ENCODE peak calls at places on chromosome 22, in five cellular contexts. W is cardiac muscle cell, I is tibial nerve, X is stomach, B is heart right ventricle. N is an unnamed sample. For H3K4me1, the result is how much of the 10 kb centered on the place peaks cover.

GRCh38 chr22:45268167-45268957 is 16.4 kb upstream of the UPK3A start:
- DNase-seq in W (peak), I (no peak), X (peak), B (peak), N (peak)

GRCh38 chr22:19463491-19464469 is 15.2 kb downstream of the UFD1 start:
- DNase-seq in W (no peak), I (no peak), X (no peak), B (peak), N (no peak)

GRCh38 chr22:32477608-32478007 is 3.0 kb downstream of the FBXO7 start:
- DNase-seq in W (no peak), I (no peak), X (no peak), B (no peak), N (no peak)

GRCh38 chr22:37254867-37255233 is 10.8 kb upstream of the RAC2 start:
- DNase-seq in W (no peak), I (no peak), X (no peak), B (no peak), N (no peak)

GRCh38 chr22:19705181-19705934 is 8.9 kb upstream of the SEPTIN5 start:
- DNase-seq in W (no peak), I (no peak), X (no peak), B (no peak), N (peak)

GRCh38 chr22:17117890-17118289 is 3.3 kb downstream of the TMEM121B start:
- DNase-seq in W (no peak), I (peak), X (no peak), B (no peak), N (no peak)

GRCh38 chr22:36823177-36823839 is 6.5 kb upstream of the PVALB start:
- DNase-seq in W (no peak), I (no peak), X (no peak), B (no peak), N (peak)

GRCh38 chr22:23826510-23827350 is 12.1 kb downstream of the DERL3 start:
- DNase-seq in W (no peak), I (no peak), X (no peak), B (no peak), N (no peak)

GRCh38 chr22:49913446-49913845 is 4.8 kb downstream of the ALG12 start:
- DNase-seq in W (no peak), I (no peak), X (no peak), B (no peak), N (no peak)

GRCh38 chr22:33539202-33539901 is 380.9 kb downstream of the LARGE1 start:
- DNase-seq in W (no peak), I (no peak), X (no peak), B (no peak), N (no peak)

GRCh38 chr22:40540265-40540664 is 96.3 kb downstream of the MRTFA start:
- DNase-seq in W (no peak), I (no peak), X (no peak), B (no peak), N (no peak)

GRCh38 chr22:31288496-31289235 is 3.6 kb downstream of the PIK3IP1 start:
- DNase-seq in W (peak), I (no peak), X (no peak), B (no peak), N (no peak)

GRCh38 chr22:20437253-20438065 is at the start of gene SCARF2:
- DNase-seq in W (peak), I (no peak), X (no peak), B (peak), N (no peak)

GRCh38 chr22:45072322-45072903 is 62.6 kb upstream of the PHF21B start:
- DNase-seq in W (no peak), I (no peak), X (no peak), B (no peak), N (no peak)

GRCh38 chr22:37245740-37246139 is 1.7 kb upstream of the RAC2 start:
- DNase-seq in W (no peak), I (no peak), X (no peak), B (no peak), N (no peak)

GRCh38 chr22:17565986-17566687 is 2.8 kb downstream of the SLC25A18 start:
- DNase-seq in W (no peak), I (no peak), X (no peak), B (no peak), N (no peak)

GRCh38 chr22:19483481-19484244 is 3.9 kb downstream of the CDC45 start:
- DNase-seq in W (no peak), I (no peak), X (no peak), B (no peak), N (no peak)

GRCh38 chr22:17891427-17892167 is 117.3 kb upstream of the BID start:
- DNase-seq in W (peak), I (no peak), X (no peak), B (peak), N (no peak)

GRCh38 chr22:20955548-20955947 is 11.5 kb upstream of the AIFM3 start:
- DNase-seq in W (no peak), I (no peak), X (no peak), B (no peak), N (no peak)

GRCh38 chr22:32823024-32823730 is 21.7 kb downstream of the TIMP3 start:
- DNase-seq in W (peak), I (no peak), X (peak), B (no peak), N (peak)

GRCh38 chr22:36913431-36914382 is at the start of gene CSF2RB:
- DNase-seq in W (no peak), I (peak), X (peak), B (no peak), N (no peak)

GRCh38 chr22:26002456-26002855 is 166.8 kb upstream of the SEZ6L start:
- DNase-seq in W (no peak), I (no peak), X (no peak), B (no peak), N (no peak)

GRCh38 chr22:30860176-30861105 is 108.1 kb downstream of the MORC2 start:
- DNase-seq in W (no peak), I (no peak), X (peak), B (no peak), N (peak)

GRCh38 chr22:44430716-44431115 is 67.3 kb downstream of the RTL6 start:
- DNase-seq in W (no peak), I (no peak), X (no peak), B (no peak), N (no peak)

GRCh38 chr22:40637181-40638150 is 947 bp upstream of the MRTFA start:
- DNase-seq in W (no peak), I (peak), X (peak), B (no peak), N (peak)

GRCh38 chr22:18024956-18025720 is 777 bp upstream of the MICAL3 start:
- DNase-seq in W (no peak), I (no peak), X (no peak), B (no peak), N (peak)

GRCh38 chr22:24155597-24156145 is 25.6 kb upstream of the SUSD2 start:
- DNase-seq in W (peak), I (peak), X (peak), B (peak), N (peak)

GRCh38 chr22:50157976-50158375 is 12.6 kb upstream of the PANX2 start:
- DNase-seq in W (no peak), I (no peak), X (peak), B (no peak), N (no peak)

GRCh38 chr22:37169947-37170688 is 17.9 kb downstream of the C1QTNF6 start:
- DNase-seq in W (no peak), I (no peak), X (no peak), B (no peak), N (no peak)

GRCh38 chr22:21621025-21621424 is 8.8 kb downstream of the YDJC start:
- DNase-seq in W (no peak), I (no peak), X (no peak), B (no peak), N (no peak)

GRCh38 chr22:50169774-50170341 is 673 bp upstream of the PANX2 start:
- DNase-seq in W (peak), I (no peak), X (peak), B (no peak), N (no peak)

GRCh38 chr22:18976197-18976751 is 40.2 kb upstream of the PRODH start:
- DNase-seq in W (no peak), I (no peak), X (no peak), B (no peak), N (no peak)

GRCh38 chr22:25777870-25778269 is 35.9 kb downstream of the MYO18B start:
- DNase-seq in W (no peak), I (peak), X (no peak), B (no peak), N (peak)

GRCh38 chr22:46031066-46031465 is 54.1 kb upstream of the WNT7B start:
- DNase-seq in W (no peak), I (no peak), X (no peak), B (no peak), N (no peak)

GRCh38 chr22:23904855-23905254 is 10.7 kb downstream of the MIF start:
- DNase-seq in W (no peak), I (no peak), X (no peak), B (peak), N (no peak)

GRCh38 chr22:32164084-32164894 is 5.2 kb upstream of the C22orf42 start:
- DNase-seq in W (no peak), I (no peak), X (no peak), B (no peak), N (peak)

GRCh38 chr22:37560682-37561208 is 465 bp downstream of the CDC42EP1 start:
- DNase-seq in W (no peak), I (no peak), X (no peak), B (peak), N (no peak)

GRCh38 chr22:50473088-50473487 is 1.7 kb downstream of the SBF1 start:
- DNase-seq in W (no peak), I (no peak), X (no peak), B (peak), N (no peak)

GRCh38 chr22:40748388-40748970 is 69.2 kb downstream of the MCHR1 start:
- DNase-seq in W (no peak), I (no peak), X (no peak), B (no peak), N (no peak)

GRCh38 chr22:27778299-27779090 is 23.1 kb downstream of the MN1 start:
- DNase-seq in W (no peak), I (peak), X (no peak), B (no peak), N (no peak)

GRCh38 chr22:27779650-27780049 is 21.9 kb downstream of the MN1 start:
- DNase-seq in W (no peak), I (no peak), X (no peak), B (no peak), N (no peak)

GRCh38 chr22:27777128-27777527 is 24.4 kb downstream of the MN1 start:
- DNase-seq in W (no peak), I (no peak), X (no peak), B (no peak), N (no peak)

GRCh38 chr22:27782065-27782464 is 19.5 kb downstream of the MN1 start:
- DNase-seq in W (no peak), I (no peak), X (no peak), B (peak), N (no peak)

GRCh38 chr22:27780161-27780575 is 21.4 kb downstream of the MN1 start:
- DNase-seq in W (peak), I (no peak), X (no peak), B (peak), N (no peak)
- H3K4me1 ChIP-seq in W (under half), I (under half), X (under half), B (under half), N (under half)

DNA sequence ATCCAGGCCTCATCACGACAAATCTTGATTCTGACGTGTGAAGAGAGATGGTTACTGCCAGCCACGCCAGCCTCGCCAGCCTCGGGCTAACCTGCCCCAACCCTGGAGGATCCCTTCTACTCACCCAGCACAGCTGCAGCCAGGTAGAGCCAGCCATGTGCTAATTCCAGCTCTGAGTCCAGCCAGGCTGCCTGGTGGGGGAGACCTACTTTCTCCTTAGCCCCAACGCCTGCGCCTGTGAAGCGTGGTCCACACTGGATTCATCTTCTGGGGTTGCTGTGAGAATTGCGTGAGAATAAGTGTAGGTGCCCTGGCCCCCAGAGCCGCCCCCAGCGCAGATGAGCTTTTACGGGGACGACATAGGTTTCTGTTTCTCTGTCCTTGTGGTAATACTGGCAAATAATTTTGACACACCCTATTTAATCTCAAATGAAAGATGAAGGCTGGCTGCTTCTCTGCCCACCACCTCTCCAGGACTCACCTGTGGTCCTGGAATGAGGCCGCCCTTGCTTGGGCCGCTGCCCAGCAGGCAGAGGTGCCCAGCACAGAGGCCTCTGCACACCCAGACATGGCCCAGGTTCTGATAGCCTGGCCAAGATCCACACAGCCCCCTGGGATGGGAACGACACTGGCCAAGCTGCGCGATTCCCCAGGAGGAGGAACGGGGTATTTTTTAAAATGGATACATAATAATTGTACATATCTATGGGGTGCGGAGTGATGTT is 528.4 kb downstream of the TBC1D22A start:
- DNase-seq in W (no peak), I (no peak), X (no peak), B (no peak), N (no peak)
- H3K4me1 ChIP-seq in W (under half), I (under half), X (under half), B (under half), N (under half)

GRCh38 chr22:29200901-29201300 is 4.8 kb upstream of the EMID1 start:
- DNase-seq in W (no peak), I (no peak), X (no peak), B (no peak), N (no peak)
- H3K4me1 ChIP-seq in W (under half), I (under half), X (under half), B (under half), N (under half)

GRCh38 chr22:39024923-39025322 is 4.0 kb downstream of the APOBEC3D start:
- DNase-seq in W (no peak), I (no peak), X (no peak), B (no peak), N (no peak)

GRCh38 chr22:39029227-39029626 is 8.3 kb downstream of the APOBEC3D start:
- DNase-seq in W (no peak), I (no peak), X (no peak), B (no peak), N (no peak)

GRCh38 chr22:39028281-39028680 is 7.4 kb downstream of the APOBEC3D start:
- DNase-seq in W (peak), I (no peak), X (no peak), B (no peak), N (no peak)

GRCh38 chr22:39026509-39027150 is 5.7 kb downstream of the APOBEC3D start:
- DNase-seq in W (no peak), I (no peak), X (no peak), B (no peak), N (no peak)

DNA sequence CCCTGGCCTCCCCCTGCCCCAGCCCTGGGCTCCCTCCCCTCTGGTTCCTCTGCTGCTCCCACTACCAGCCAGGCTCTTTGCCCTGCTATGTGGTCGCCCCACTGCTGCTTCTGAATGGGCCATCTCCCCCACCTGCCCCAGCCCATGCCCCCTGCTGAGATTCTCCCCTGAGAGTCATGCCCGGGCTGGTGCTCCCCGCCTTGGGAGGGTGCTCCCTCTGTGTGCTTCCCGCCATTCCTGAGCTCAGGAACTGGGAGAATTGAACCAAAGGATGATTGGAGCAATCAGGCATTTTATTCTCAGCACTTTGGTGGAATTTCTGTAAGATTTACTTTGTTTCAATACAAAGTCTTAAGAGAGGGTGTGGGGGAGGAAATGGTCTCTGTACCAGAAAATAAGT is 6.8 kb downstream of the APOBEC3D start:
- DNase-seq in W (no peak), I (no peak), X (no peak), B (no peak), N (no peak)
- H3K4me1 ChIP-seq in W (under half), I (under half), X (under half), B (under half), N (under half)

DNA sequence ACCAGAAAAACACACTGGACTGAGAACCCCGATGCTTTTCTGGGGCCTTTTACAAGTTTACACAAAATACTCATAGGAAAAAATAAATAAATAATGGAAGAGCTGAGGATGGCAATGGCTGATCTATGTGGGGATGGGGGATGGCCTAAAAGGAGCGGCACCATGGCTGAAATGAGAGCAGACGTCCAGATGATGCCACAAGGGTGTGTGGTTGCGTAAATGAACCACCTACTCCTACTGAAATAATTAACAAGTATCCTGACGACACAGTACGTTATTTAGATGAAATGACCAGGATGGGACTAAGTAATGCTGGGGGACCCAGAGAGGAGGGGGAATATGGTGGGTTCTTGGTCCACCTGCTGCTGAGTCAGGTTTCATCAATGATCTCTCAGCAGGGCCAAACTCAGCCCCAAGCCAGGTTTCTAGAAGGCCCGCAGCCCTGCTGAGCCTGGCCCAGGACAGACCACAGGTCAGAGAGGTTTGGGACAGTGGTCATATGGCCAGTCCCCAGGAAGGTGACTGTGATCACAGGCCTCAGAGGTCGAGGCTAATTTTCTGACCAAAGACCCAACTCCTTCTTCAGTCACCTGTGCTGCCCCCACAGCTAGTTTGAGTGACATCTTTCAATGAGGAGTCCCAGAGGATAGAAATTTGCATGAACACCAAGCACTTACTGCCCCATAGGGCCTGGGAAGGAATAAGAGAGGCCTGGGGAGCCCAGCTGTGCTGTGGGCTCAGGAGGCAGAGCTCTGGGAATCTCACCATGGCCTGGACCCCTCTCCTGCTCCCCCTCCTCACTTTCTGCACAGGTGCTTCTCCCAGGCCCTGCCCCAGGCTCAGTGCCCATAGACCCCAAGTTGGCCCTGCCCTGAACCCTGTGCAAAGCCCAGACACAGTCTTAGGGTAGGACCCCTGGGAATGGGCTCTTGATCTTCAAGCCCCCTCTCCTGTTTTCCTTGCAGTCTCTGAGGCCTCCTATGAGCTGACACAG is 76.3 kb upstream of the IGLL5 start:
- DNase-seq in W (no peak), I (no peak), X (no peak), B (no peak), N (no peak)
- H3K4me1 ChIP-seq in W (under half), I (under half), X (under half), B (under half), N (under half)

GRCh38 chr22:42414565-42415298 is 17.5 kb downstream of the NFAM1 start:
- DNase-seq in W (no peak), I (no peak), X (no peak), B (no peak), N (no peak)

GRCh38 chr22:42417645-42418303 is 14.4 kb downstream of the NFAM1 start:
- DNase-seq in W (no peak), I (no peak), X (no peak), B (no peak), N (no peak)

GRCh38 chr22:42418811-42419243 is 13.4 kb downstream of the NFAM1 start:
- DNase-seq in W (no peak), I (no peak), X (no peak), B (no peak), N (no peak)

GRCh38 chr22:42416671-42417230 is 15.5 kb downstream of the NFAM1 start:
- DNase-seq in W (no peak), I (no peak), X (no peak), B (no peak), N (no peak)

GRCh38 chr22:42419328-42419881 is 12.8 kb downstream of the NFAM1 start:
- DNase-seq in W (no peak), I (no peak), X (no peak), B (no peak), N (no peak)
- H3K4me1 ChIP-seq in W (under half), I (under half), X (under half), B (under half), N (under half)

GRCh38 chr22:35608088-35608487 is 9.0 kb downstream of the MB start:
- DNase-seq in W (no peak), I (no peak), X (no peak), B (no peak), N (no peak)
- H3K4me1 ChIP-seq in W (under half), I (under half), X (under half), B (under half), N (under half)

GRCh38 chr22:29623059-29623458 is 19.6 kb downstream of the NF2 start:
- DNase-seq in W (no peak), I (no peak), X (no peak), B (no peak), N (no peak)
- H3K4me1 ChIP-seq in W (under half), I (under half), X (under half), B (under half), N (under half)

N was measured in testis.